ENCODE peak calls at places on chromosome 19, in four cellular contexts. H, O, B and M are unnamed samples.

GRCh38 chr19:40525234-40526051 is 51.2 kb upstream of the SHKBP1 start:
- DNase-seq in H (no peak), O (no peak), B (no peak), M (no peak)

GRCh38 chr19:42201489-42202289 is 15.8 kb downstream of the DEDD2 start:
- DNase-seq in H (no peak), B (no peak), O (no peak), M (no peak)

GRCh38 chr19:56071151-56071550 is 49.9 kb downstream of the ZNF787 start:
- DNase-seq in O (peak), H (no peak), B (no peak), M (no peak)

GRCh38 chr19:15871570-15871969 is 26.3 kb downstream of the CYP4F2 start:
- DNase-seq in H (no peak), O (peak), B (no peak), M (no peak)

GRCh38 chr19:51094696-51095279 is 12.1 kb upstream of the KLK14 start:
- DNase-seq in B (no peak), H (no peak), O (no peak), M (peak)

GRCh38 chr19:18396471-18397241 is 766 bp downstream of the LRRC25 start:
- DNase-seq in H (no peak), B (no peak), O (no peak), M (no peak)

GRCh38 chr19:33424181-33424580 is 50.7 kb downstream of the CEBPG start:
- DNase-seq in O (no peak), B (no peak), H (no peak), M (no peak)

GRCh38 chr19:15332311-15332996 is at the start of gene BRD4:
- DNase-seq in B (no peak), H (peak), O (no peak), M (peak)

GRCh38 chr19:14383898-14384669 is 2.8 kb downstream of the ADGRE5 start:
- DNase-seq in B (no peak), H (peak), O (no peak), M (no peak)

GRCh38 chr19:35045667-35046300 is 4.3 kb downstream of the HPN start:
- DNase-seq in O (no peak), H (no peak), B (no peak), M (no peak)

GRCh38 chr19:41926028-41926860 is 2.0 kb downstream of the ERFL start:
- DNase-seq in B (no peak), O (no peak), H (no peak), M (no peak)

GRCh38 chr19:35271546-35271945 is 2.8 kb downstream of the USF2 start:
- DNase-seq in H (no peak), B (no peak), O (no peak), M (no peak)

GRCh38 chr19:3692141-3693029 is 7.9 kb downstream of the PIP5K1C start:
- DNase-seq in H (no peak), B (no peak), O (no peak), M (no peak)

GRCh38 chr19:44476559-44477408 is 23.5 kb downstream of the ZNF180 start:
- DNase-seq in H (peak), B (no peak), O (no peak), M (peak)

GRCh38 chr19:28871099-28871725 is 341.7 kb downstream of the UQCRFS1 start:
- DNase-seq in B (no peak), H (no peak), O (no peak), M (no peak)

GRCh38 chr19:51114087-51114714 is 6.0 kb upstream of the CTU1 start:
- DNase-seq in O (no peak), H (no peak), B (no peak), M (no peak)

GRCh38 chr19:17777840-17778620 is 16.9 kb upstream of the B3GNT3 start:
- DNase-seq in B (no peak), H (peak), O (peak), M (peak)

GRCh38 chr19:42420055-42420544 is 7.1 kb downstream of the LIPE start:
- DNase-seq in O (peak), H (peak), B (peak), M (no peak)

GRCh38 chr19:43984687-43985000 is 656 bp downstream of the ZNF155 start:
- DNase-seq in H (no peak), B (no peak), O (no peak), M (no peak)

GRCh38 chr19:14413765-14414171 is 5.4 kb downstream of the DDX39A start:
- DNase-seq in O (no peak), H (peak), B (no peak), M (no peak)

GRCh38 chr19:42053037-42053935 is 16.7 kb downstream of the GRIK5 start:
- DNase-seq in B (no peak), H (no peak), O (no peak), M (no peak)

GRCh38 chr19:8571006-8571411 is 6.2 kb downstream of the MYO1F start:
- DNase-seq in H (peak), B (no peak), O (no peak), M (peak)

GRCh38 chr19:17260842-17261325 is 3.7 kb downstream of the USHBP1 start:
- DNase-seq in O (peak), H (peak), B (peak), M (peak)

GRCh38 chr19:6590458-6591319 is at the start of gene CD70:
- DNase-seq in O (no peak), H (peak), B (no peak), M (no peak)
- TF ChIP-seq EZH2 in O (no peak), H (no peak), B (peak), M (no peak)

DNA sequence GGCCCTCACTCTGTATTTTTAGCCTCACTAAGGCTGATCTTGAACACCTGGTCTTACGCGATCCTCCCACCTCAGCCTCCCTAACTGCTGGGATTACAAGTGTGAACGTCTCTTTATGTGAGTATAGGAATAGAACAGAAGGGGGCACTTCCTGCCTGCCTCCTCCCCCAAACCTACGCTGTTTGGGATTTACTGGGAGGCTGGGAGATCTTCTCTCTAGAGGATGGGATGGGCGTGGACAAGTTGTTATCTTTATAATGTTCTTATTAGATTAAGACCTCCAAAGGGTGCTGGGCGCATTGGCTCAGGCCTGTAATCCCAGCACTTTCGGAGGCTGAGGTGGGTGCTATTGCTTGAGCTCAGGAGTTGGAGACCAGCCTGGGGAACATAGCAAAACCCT is 2.9 kb upstream of the CSNK1G2 start:
- DNase-seq in H (no peak), B (no peak), O (no peak), M (no peak)
- TF ChIP-seq CTCF in H (no peak), B (no peak), O (no peak), M (no peak)

GRCh38 chr19:45499196-45500180 is 1.2 kb downstream of the PPM1N start:
- DNase-seq in H (no peak), O (no peak), B (no peak), M (no peak)
- TF ChIP-seq EZH2 in H (no peak), O (no peak), B (no peak), M (no peak)

DNA sequence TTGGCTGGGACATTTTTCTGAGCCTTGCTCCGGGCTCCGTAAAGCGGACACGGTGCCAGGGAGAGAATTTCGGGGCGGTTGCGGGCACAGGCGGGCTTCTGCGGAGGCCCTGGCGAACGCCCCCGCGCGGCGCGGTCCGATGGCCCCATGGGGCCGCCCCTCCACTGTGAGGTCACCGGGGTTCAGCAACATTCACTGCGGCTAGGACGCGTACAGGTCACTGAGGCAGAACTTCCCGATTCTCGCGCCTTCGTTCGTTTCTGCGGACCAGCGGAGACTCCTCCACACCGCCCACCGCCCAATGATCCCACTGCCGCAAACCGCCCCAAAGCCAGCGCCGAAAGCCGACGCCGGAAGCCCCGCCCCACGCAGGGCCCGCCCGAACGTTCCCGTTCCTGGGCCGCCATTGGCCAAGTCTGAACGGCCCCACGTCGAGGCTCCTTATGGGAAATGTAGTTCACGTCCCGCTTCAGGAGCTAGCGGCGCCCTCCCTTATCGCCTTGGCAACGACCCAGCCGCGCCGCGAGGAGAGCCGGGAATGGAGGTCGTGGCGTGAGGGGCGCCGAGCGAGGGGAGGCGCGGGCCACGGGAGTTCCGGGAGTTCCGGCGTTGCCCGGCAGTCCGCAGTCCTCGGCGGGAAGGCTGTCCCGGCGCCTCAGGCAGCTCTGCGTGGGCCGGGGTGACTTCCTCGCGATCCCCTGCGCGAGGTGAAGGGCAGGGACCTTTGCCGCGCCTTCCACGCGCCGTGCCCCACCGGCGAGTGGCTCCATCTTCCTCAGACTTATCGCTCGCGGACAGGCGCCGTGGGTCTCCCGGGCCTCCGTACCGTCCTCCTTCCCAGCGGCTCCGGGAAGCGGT is at the start of gene ZNF584:
- DNase-seq in O (peak), H (peak), B (peak), M (peak)
- TF ChIP-seq CTCF in O (no peak), H (no peak), B (no peak), M (no peak)

DNA sequence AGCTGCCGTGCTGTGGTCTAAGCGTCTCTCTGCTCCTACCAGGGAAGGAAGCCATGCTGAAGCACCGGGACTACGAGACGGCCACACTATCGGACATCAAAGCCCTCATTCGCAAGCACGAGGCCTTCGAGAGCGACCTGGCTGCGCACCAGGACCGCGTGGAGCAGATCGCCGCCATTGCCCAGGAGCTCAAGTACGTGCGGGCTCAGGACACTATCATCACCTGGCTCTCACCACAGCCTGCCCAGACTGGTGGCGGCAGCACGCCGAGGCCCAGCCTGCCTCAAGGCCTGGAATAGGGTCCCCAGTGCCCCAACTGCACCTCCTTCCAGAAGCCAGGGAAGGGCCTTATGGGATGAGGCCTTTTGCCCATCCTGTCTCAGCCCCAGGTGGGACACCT is 22.8 kb downstream of the CAPN12 start:
- DNase-seq in H (no peak), B (no peak), O (no peak), M (no peak)
- TF ChIP-seq EZH2 in H (no peak), B (no peak), O (no peak), M (no peak)

GRCh38 chr19:11551603-11552235 is 7.3 kb downstream of the ELOF1 start:
- DNase-seq in H (no peak), O (no peak), B (no peak), M (no peak)
- TF ChIP-seq CTCF in H (peak), O (peak), B (peak), M (no peak)